ENCODE peak calls at places on chromosome 3, in nine cellular contexts. One of them, this sample, is unnamed.

GRCh38 chr3:60742606-60743145 is 508.6 kb downstream of the FHIT start:
- DNase-seq in midbrain: no peak
- DNase-seq in stimulated activated CD4-positive, alpha-beta T cell treated with anti-CD3 and anti-CD28 coated beads, Interleukin-4, amount 100 ng/mL, for 1 hour: no peak
- DNase-seq in Right ventricle myocardium inferior: no peak
- DNase-seq in B cell: no peak
- DNase-seq in LoVo: no peak
- DNase-seq in mucosa of gallbladder: no peak
- DNase-seq in cardiac fibroblast: peak
- DNase-seq in AG08395: peak
- DNase-seq in this sample: no peak

GRCh38 chr3:143668924-143669790 is 179.1 kb downstream of the SLC9A9 start:
- DNase-seq in Right ventricle myocardium inferior: no peak
- DNase-seq in cardiac fibroblast: no peak
- DNase-seq in AG08395: no peak
- DNase-seq in LoVo: no peak
- DNase-seq in mucosa of gallbladder: no peak
- DNase-seq in midbrain: no peak
- DNase-seq in B cell: peak
- DNase-seq in stimulated activated CD4-positive, alpha-beta T cell treated with anti-CD3 and anti-CD28 coated beads, Interleukin-4, amount 100 ng/mL, for 1 hour: no peak
- DNase-seq in this sample: no peak

GRCh38 chr3:41267975-41268640 is 68.8 kb downstream of the CTNNB1 start:
- DNase-seq in LoVo: peak
- DNase-seq in Right ventricle myocardium inferior: no peak
- DNase-seq in AG08395: peak
- DNase-seq in midbrain: no peak
- DNase-seq in B cell: no peak
- DNase-seq in mucosa of gallbladder: no peak
- DNase-seq in cardiac fibroblast: peak
- DNase-seq in stimulated activated CD4-positive, alpha-beta T cell treated with anti-CD3 and anti-CD28 coated beads, Interleukin-4, amount 100 ng/mL, for 1 hour: no peak
- DNase-seq in this sample: no peak

GRCh38 chr3:141266186-141266585 is 34.6 kb downstream of the PXYLP1 start:
- DNase-seq in B cell: no peak
- DNase-seq in midbrain: no peak
- DNase-seq in mucosa of gallbladder: no peak
- DNase-seq in Right ventricle myocardium inferior: no peak
- DNase-seq in stimulated activated CD4-positive, alpha-beta T cell treated with anti-CD3 and anti-CD28 coated beads, Interleukin-4, amount 100 ng/mL, for 1 hour: no peak
- DNase-seq in AG08395: no peak
- DNase-seq in LoVo: no peak
- DNase-seq in cardiac fibroblast: no peak
- DNase-seq in this sample: no peak

GRCh38 chr3:177197934-177198484 is 727 bp upstream of the TBL1XR1 start:
- DNase-seq in AG08395: no peak
- DNase-seq in cardiac fibroblast: no peak
- DNase-seq in Right ventricle myocardium inferior: no peak
- DNase-seq in mucosa of gallbladder: no peak
- DNase-seq in B cell: no peak
- DNase-seq in stimulated activated CD4-positive, alpha-beta T cell treated with anti-CD3 and anti-CD28 coated beads, Interleukin-4, amount 100 ng/mL, for 1 hour: no peak
- DNase-seq in LoVo: no peak
- DNase-seq in midbrain: peak
- DNase-seq in this sample: peak

GRCh38 chr3:159764211-159765024 is 224.2 kb upstream of the IL12A start:
- DNase-seq in LoVo: peak
- DNase-seq in AG08395: peak
- DNase-seq in stimulated activated CD4-positive, alpha-beta T cell treated with anti-CD3 and anti-CD28 coated beads, Interleukin-4, amount 100 ng/mL, for 1 hour: no peak
- DNase-seq in B cell: peak
- DNase-seq in Right ventricle myocardium inferior: peak
- DNase-seq in cardiac fibroblast: peak
- DNase-seq in mucosa of gallbladder: no peak
- DNase-seq in midbrain: no peak
- DNase-seq in this sample: peak

GRCh38 chr3:185537369-185537970 is 14.9 kb downstream of the LIPH start:
- DNase-seq in AG08395: peak
- DNase-seq in Right ventricle myocardium inferior: no peak
- DNase-seq in stimulated activated CD4-positive, alpha-beta T cell treated with anti-CD3 and anti-CD28 coated beads, Interleukin-4, amount 100 ng/mL, for 1 hour: no peak
- DNase-seq in LoVo: peak
- DNase-seq in mucosa of gallbladder: peak
- DNase-seq in cardiac fibroblast: peak
- DNase-seq in B cell: peak
- DNase-seq in midbrain: no peak
- DNase-seq in this sample: no peak

GRCh38 chr3:152309031-152309430 is 40.3 kb downstream of the MBNL1 start:
- DNase-seq in AG08395: no peak
- DNase-seq in Right ventricle myocardium inferior: no peak
- DNase-seq in midbrain: no peak
- DNase-seq in cardiac fibroblast: no peak
- DNase-seq in stimulated activated CD4-positive, alpha-beta T cell treated with anti-CD3 and anti-CD28 coated beads, Interleukin-4, amount 100 ng/mL, for 1 hour: no peak
- DNase-seq in B cell: no peak
- DNase-seq in mucosa of gallbladder: no peak
- DNase-seq in LoVo: no peak
- DNase-seq in this sample: no peak

GRCh38 chr3:67790043-67790442 is 135.6 kb upstream of the SUCLG2 start:
- DNase-seq in cardiac fibroblast: peak
- DNase-seq in Right ventricle myocardium inferior: no peak
- DNase-seq in mucosa of gallbladder: peak
- DNase-seq in stimulated activated CD4-positive, alpha-beta T cell treated with anti-CD3 and anti-CD28 coated beads, Interleukin-4, amount 100 ng/mL, for 1 hour: peak
- DNase-seq in midbrain: peak
- DNase-seq in LoVo: no peak
- DNase-seq in AG08395: peak
- DNase-seq in B cell: peak
- DNase-seq in this sample: peak

GRCh38 chr3:191383104-191383503 is 52.8 kb upstream of the UTS2B start:
- DNase-seq in cardiac fibroblast: peak
- DNase-seq in midbrain: no peak
- DNase-seq in stimulated activated CD4-positive, alpha-beta T cell treated with anti-CD3 and anti-CD28 coated beads, Interleukin-4, amount 100 ng/mL, for 1 hour: no peak
- DNase-seq in mucosa of gallbladder: no peak
- DNase-seq in LoVo: no peak
- DNase-seq in AG08395: peak
- DNase-seq in B cell: no peak
- DNase-seq in Right ventricle myocardium inferior: no peak
- DNase-seq in this sample: no peak

GRCh38 chr3:134423153-134423552 is 48.9 kb upstream of the AMOTL2 start:
- DNase-seq in AG08395: peak
- DNase-seq in LoVo: no peak
- DNase-seq in cardiac fibroblast: peak
- DNase-seq in midbrain: no peak
- DNase-seq in stimulated activated CD4-positive, alpha-beta T cell treated with anti-CD3 and anti-CD28 coated beads, Interleukin-4, amount 100 ng/mL, for 1 hour: no peak
- DNase-seq in B cell: no peak
- DNase-seq in Right ventricle myocardium inferior: no peak
- DNase-seq in mucosa of gallbladder: no peak
- DNase-seq in this sample: peak

GRCh38 chr3:182179631-182180030 is 467.9 kb downstream of the SOX2 start:
- DNase-seq in midbrain: no peak
- DNase-seq in Right ventricle myocardium inferior: no peak
- DNase-seq in LoVo: no peak
- DNase-seq in B cell: no peak
- DNase-seq in cardiac fibroblast: no peak
- DNase-seq in stimulated activated CD4-positive, alpha-beta T cell treated with anti-CD3 and anti-CD28 coated beads, Interleukin-4, amount 100 ng/mL, for 1 hour: no peak
- DNase-seq in AG08395: no peak
- DNase-seq in mucosa of gallbladder: no peak
- DNase-seq in this sample: no peak

GRCh38 chr3:31553258-31553657 is 20.5 kb downstream of the STT3B start:
- DNase-seq in stimulated activated CD4-positive, alpha-beta T cell treated with anti-CD3 and anti-CD28 coated beads, Interleukin-4, amount 100 ng/mL, for 1 hour: no peak
- DNase-seq in mucosa of gallbladder: no peak
- DNase-seq in LoVo: no peak
- DNase-seq in cardiac fibroblast: no peak
- DNase-seq in AG08395: no peak
- DNase-seq in Right ventricle myocardium inferior: no peak
- DNase-seq in midbrain: no peak
- DNase-seq in B cell: no peak
- DNase-seq in this sample: no peak

GRCh38 chr3:15525790-15526189 is 4.3 kb upstream of the COLQ start:
- DNase-seq in midbrain: no peak
- DNase-seq in mucosa of gallbladder: no peak
- DNase-seq in Right ventricle myocardium inferior: no peak
- DNase-seq in AG08395: no peak
- DNase-seq in stimulated activated CD4-positive, alpha-beta T cell treated with anti-CD3 and anti-CD28 coated beads, Interleukin-4, amount 100 ng/mL, for 1 hour: no peak
- DNase-seq in B cell: no peak
- DNase-seq in LoVo: no peak
- DNase-seq in cardiac fibroblast: no peak
- DNase-seq in this sample: no peak

GRCh38 chr3:127734754-127735473 is 62.2 kb downstream of the ABTB1 start:
- DNase-seq in cardiac fibroblast: peak
- DNase-seq in B cell: no peak
- DNase-seq in midbrain: peak
- DNase-seq in Right ventricle myocardium inferior: no peak
- DNase-seq in AG08395: peak
- DNase-seq in LoVo: peak
- DNase-seq in stimulated activated CD4-positive, alpha-beta T cell treated with anti-CD3 and anti-CD28 coated beads, Interleukin-4, amount 100 ng/mL, for 1 hour: no peak
- DNase-seq in mucosa of gallbladder: peak
- DNase-seq in this sample: peak

GRCh38 chr3:51975857-51976549 is 1.1 kb downstream of the ABHD14A start:
- DNase-seq in midbrain: peak
- DNase-seq in B cell: peak
- DNase-seq in AG08395: peak
- DNase-seq in LoVo: no peak
- DNase-seq in mucosa of gallbladder: peak
- DNase-seq in Right ventricle myocardium inferior: peak
- DNase-seq in cardiac fibroblast: peak
- DNase-seq in stimulated activated CD4-positive, alpha-beta T cell treated with anti-CD3 and anti-CD28 coated beads, Interleukin-4, amount 100 ng/mL, for 1 hour: no peak
- DNase-seq in this sample: peak

GRCh38 chr3:20190991-20191390 is 5.0 kb upstream of the SGO1 start:
- DNase-seq in Right ventricle myocardium inferior: no peak
- DNase-seq in LoVo: no peak
- DNase-seq in stimulated activated CD4-positive, alpha-beta T cell treated with anti-CD3 and anti-CD28 coated beads, Interleukin-4, amount 100 ng/mL, for 1 hour: no peak
- DNase-seq in AG08395: no peak
- DNase-seq in mucosa of gallbladder: no peak
- DNase-seq in midbrain: no peak
- DNase-seq in B cell: no peak
- DNase-seq in cardiac fibroblast: no peak
- DNase-seq in this sample: no peak

GRCh38 chr3:44048196-44048924 is 193.3 kb upstream of the TOPAZ1 start:
- DNase-seq in AG08395: peak
- DNase-seq in Right ventricle myocardium inferior: no peak
- DNase-seq in mucosa of gallbladder: no peak
- DNase-seq in LoVo: no peak
- DNase-seq in stimulated activated CD4-positive, alpha-beta T cell treated with anti-CD3 and anti-CD28 coated beads, Interleukin-4, amount 100 ng/mL, for 1 hour: no peak
- DNase-seq in cardiac fibroblast: no peak
- DNase-seq in B cell: no peak
- DNase-seq in midbrain: peak
- DNase-seq in this sample: peak

GRCh38 chr3:153960701-153961100 is 160.5 kb upstream of the ARHGEF26 start:
- DNase-seq in mucosa of gallbladder: no peak
- DNase-seq in cardiac fibroblast: no peak
- DNase-seq in LoVo: no peak
- DNase-seq in AG08395: no peak
- DNase-seq in Right ventricle myocardium inferior: no peak
- DNase-seq in stimulated activated CD4-positive, alpha-beta T cell treated with anti-CD3 and anti-CD28 coated beads, Interleukin-4, amount 100 ng/mL, for 1 hour: no peak
- DNase-seq in midbrain: no peak
- DNase-seq in B cell: no peak
- DNase-seq in this sample: no peak